ENCODE peak calls at places on chromosomes 5 and 9, in eight cellular contexts. Q is activated effector memory CD4-positive, alpha-beta T cell treated with Interleukin-2 at 50 U/mL for 16 hours; P is substantia nigra; I is HS-27A; J is HT1080; X is Caki2; E is SW 1271; G is effector memory CD4-positive, alpha-beta T cell. K is an unnamed sample.

GRCh38 chr5:74595143-74595915 is 45.2 kb downstream of the ENC1 start:
- DNase-seq in I (peak), X (no peak), Q (no peak), P (no peak), J (peak), G (no peak), E (peak), K (no peak)

GRCh38 chr5:96381526-96381925 is 51.5 kb downstream of the PCSK1 start:
- DNase-seq in J (no peak), P (no peak), I (no peak), E (no peak), X (no peak), Q (no peak), G (no peak), K (no peak)

GRCh38 chr9:127089639-127090081 is 32.8 kb downstream of the ANGPTL2 start:
- DNase-seq in E (no peak), I (no peak), X (no peak), J (no peak), G (no peak), P (no peak), Q (no peak), K (no peak)

GRCh38 chr9:119375892-119376291 is 6.7 kb upstream of the BRINP1 start:
- DNase-seq in X (peak), P (no peak), G (no peak), I (no peak), Q (no peak), E (peak), J (peak), K (no peak)

GRCh38 chr9:126496781-126497667 is 116.7 kb upstream of the LMX1B start:
- DNase-seq in E (no peak), Q (no peak), J (no peak), G (no peak), P (no peak), X (no peak), I (no peak), K (no peak)

GRCh38 chr5:64210866-64211265 is 45.2 kb downstream of the RNF180 start:
- DNase-seq in G (no peak), P (no peak), X (no peak), Q (no peak), E (peak), I (peak), J (peak), K (no peak)

GRCh38 chr5:127697894-127698600 is 5.1 kb upstream of the CCDC192 start:
- DNase-seq in Q (no peak), I (no peak), J (peak), P (no peak), X (peak), E (no peak), G (no peak), K (no peak)

GRCh38 chr5:61604626-61605025 is 272.6 kb downstream of the ZSWIM6 start:
- DNase-seq in J (no peak), X (no peak), G (no peak), P (no peak), I (no peak), E (no peak), Q (no peak), K (no peak)

GRCh38 chr9:16870606-16871357 is at the start of gene BNC2:
- DNase-seq in P (peak), J (peak), G (no peak), I (no peak), E (no peak), Q (no peak), X (peak), K (no peak)

GRCh38 chr5:443239-444151 is 519 bp downstream of the EXOC3 start:
- DNase-seq in X (no peak), Q (peak), P (no peak), J (no peak), E (peak), I (no peak), G (peak), K (no peak)

K was measured in C1 segment of cervical spinal cord.